ENCODE peak calls at places on chromosomes 5 and 9, in six cellular contexts. One of them, this sample, is unnamed.

GRCh38 chr9:5586391-5586802 is 42.5 kb upstream of the RIC1 start:
- DNase-seq in Karpas-422: no peak
- DNase-seq in dorsolateral prefrontal cortex: no peak
- DNase-seq in aorta: no peak
- DNase-seq in lower lobe of right lung: no peak
- DNase-seq in cardiac muscle cell: no peak
- DNase-seq in this sample: no peak

GRCh38 chr5:143314664-143315063 is 88.8 kb downstream of the NR3C1 start:
- DNase-seq in Karpas-422: peak; percentile 57
- DNase-seq in dorsolateral prefrontal cortex: no peak
- DNase-seq in aorta: no peak
- DNase-seq in lower lobe of right lung: no peak
- DNase-seq in cardiac muscle cell: no peak
- DNase-seq in this sample: no peak

GRCh38 chr5:170552486-170553122 is 48.8 kb downstream of the KCNIP1 start:
- DNase-seq in Karpas-422: no peak
- DNase-seq in dorsolateral prefrontal cortex: peak; percentile 28
- DNase-seq in aorta: peak; percentile 78
- DNase-seq in lower lobe of right lung: no peak
- DNase-seq in cardiac muscle cell: peak; percentile 82
- DNase-seq in this sample: no peak

GRCh38 chr5:598564-598890 is 13.6 kb upstream of the CEP72 start:
- DNase-seq in Karpas-422: no peak
- DNase-seq in dorsolateral prefrontal cortex: no peak
- DNase-seq in aorta: no peak
- DNase-seq in lower lobe of right lung: no peak
- DNase-seq in cardiac muscle cell: no peak
- DNase-seq in this sample: peak; percentile 1

GRCh38 chr5:95486185-95486584 is 68.6 kb downstream of the SKIC3 start:
- DNase-seq in Karpas-422: no peak
- DNase-seq in dorsolateral prefrontal cortex: no peak
- DNase-seq in aorta: no peak
- DNase-seq in lower lobe of right lung: no peak
- DNase-seq in cardiac muscle cell: no peak
- DNase-seq in this sample: no peak

GRCh38 chr5:1779782-1780620 is 19.6 kb downstream of the MRPL36 start:
- DNase-seq in Karpas-422: no peak
- DNase-seq in dorsolateral prefrontal cortex: no peak
- DNase-seq in aorta: no peak
- DNase-seq in lower lobe of right lung: no peak
- DNase-seq in cardiac muscle cell: no peak
- DNase-seq in this sample: no peak

GRCh38 chr5:3599283-3600105 is 3.9 kb downstream of the IRX1 start:
- DNase-seq in Karpas-422: no peak
- DNase-seq in dorsolateral prefrontal cortex: no peak
- DNase-seq in aorta: no peak
- DNase-seq in lower lobe of right lung: no peak
- DNase-seq in cardiac muscle cell: peak; percentile 44
- DNase-seq in this sample: no peak

GRCh38 chr9:113581865-113582697 is 118.6 kb downstream of the RGS3 start:
- DNase-seq in Karpas-422: peak; percentile 80
- DNase-seq in dorsolateral prefrontal cortex: no peak
- DNase-seq in aorta: peak; percentile 92
- DNase-seq in lower lobe of right lung: peak; percentile 90
- DNase-seq in cardiac muscle cell: no peak
- DNase-seq in this sample: no peak

GRCh38 chr5:6328173-6328572 is 50.2 kb downstream of the MED10 start:
- DNase-seq in Karpas-422: peak; percentile 58
- DNase-seq in dorsolateral prefrontal cortex: no peak
- DNase-seq in aorta: no peak
- DNase-seq in lower lobe of right lung: no peak
- DNase-seq in cardiac muscle cell: peak; percentile 80
- DNase-seq in this sample: no peak

GRCh38 chr5:83972236-83972635 is 251.6 kb upstream of the HAPLN1 start:
- DNase-seq in Karpas-422: no peak
- DNase-seq in dorsolateral prefrontal cortex: no peak
- DNase-seq in aorta: no peak
- DNase-seq in lower lobe of right lung: no peak
- DNase-seq in cardiac muscle cell: peak; percentile 34
- DNase-seq in this sample: no peak

GRCh38 chr5:178504340-178504960 is 85.7 kb downstream of the COL23A1 start:
- DNase-seq in Karpas-422: no peak
- DNase-seq in dorsolateral prefrontal cortex: no peak
- DNase-seq in aorta: no peak
- DNase-seq in lower lobe of right lung: no peak
- DNase-seq in cardiac muscle cell: no peak
- DNase-seq in this sample: no peak

GRCh38 chr5:88269222-88269771 is 652 bp upstream of the TMEM161B start:
- DNase-seq in Karpas-422: no peak
- DNase-seq in dorsolateral prefrontal cortex: peak; percentile 5
- DNase-seq in aorta: no peak
- DNase-seq in lower lobe of right lung: no peak
- DNase-seq in cardiac muscle cell: no peak
- DNase-seq in this sample: peak; percentile 10

GRCh38 chr5:158819840-158820620 is 279.7 kb downstream of the EBF1 start:
- DNase-seq in Karpas-422: peak; percentile 70
- DNase-seq in dorsolateral prefrontal cortex: no peak
- DNase-seq in aorta: no peak
- DNase-seq in lower lobe of right lung: no peak
- DNase-seq in cardiac muscle cell: no peak
- DNase-seq in this sample: no peak

GRCh38 chr9:16119861-16120641 is 567.2 kb downstream of the CCDC171 start:
- DNase-seq in Karpas-422: no peak
- DNase-seq in dorsolateral prefrontal cortex: no peak
- DNase-seq in aorta: no peak
- DNase-seq in lower lobe of right lung: no peak
- DNase-seq in cardiac muscle cell: no peak
- DNase-seq in this sample: no peak

GRCh38 chr5:40503438-40503837 is 176.3 kb upstream of the PTGER4 start:
- DNase-seq in Karpas-422: no peak
- DNase-seq in dorsolateral prefrontal cortex: no peak
- DNase-seq in aorta: peak; percentile 46
- DNase-seq in lower lobe of right lung: no peak
- DNase-seq in cardiac muscle cell: no peak
- DNase-seq in this sample: no peak

GRCh38 chr5:54520438-54520846 is 2.9 kb downstream of the SNX18 start:
- DNase-seq in Karpas-422: no peak
- DNase-seq in dorsolateral prefrontal cortex: no peak
- DNase-seq in aorta: peak; percentile 57
- DNase-seq in lower lobe of right lung: no peak
- DNase-seq in cardiac muscle cell: peak; percentile 44
- DNase-seq in this sample: no peak

GRCh38 chr9:16031971-16032370 is 479.1 kb downstream of the CCDC171 start:
- DNase-seq in Karpas-422: no peak
- DNase-seq in dorsolateral prefrontal cortex: no peak
- DNase-seq in aorta: no peak
- DNase-seq in lower lobe of right lung: no peak
- DNase-seq in cardiac muscle cell: no peak
- DNase-seq in this sample: no peak

GRCh38 chr5:143152445-143152844 is 251.0 kb downstream of the NR3C1 start:
- DNase-seq in Karpas-422: no peak
- DNase-seq in dorsolateral prefrontal cortex: no peak
- DNase-seq in aorta: no peak
- DNase-seq in lower lobe of right lung: no peak
- DNase-seq in cardiac muscle cell: no peak
- DNase-seq in this sample: no peak

GRCh38 chr9:131289301-131290038 is at the start of gene PLPP7:
- DNase-seq in Karpas-422: no peak
- DNase-seq in dorsolateral prefrontal cortex: peak; percentile 92
- DNase-seq in aorta: peak; percentile 87
- DNase-seq in lower lobe of right lung: no peak
- DNase-seq in cardiac muscle cell: peak; percentile 80
- DNase-seq in this sample: peak; percentile 84

GRCh38 chr5:157487358-157487757 is 27.3 kb downstream of the NIPAL4 start:
- DNase-seq in Karpas-422: no peak
- DNase-seq in dorsolateral prefrontal cortex: no peak
- DNase-seq in aorta: no peak
- DNase-seq in lower lobe of right lung: no peak
- DNase-seq in cardiac muscle cell: no peak
- DNase-seq in this sample: no peak

GRCh38 chr5:33470544-33470943 is 29.8 kb downstream of the TARS1 start:
- DNase-seq in Karpas-422: peak; percentile 46
- DNase-seq in dorsolateral prefrontal cortex: no peak
- DNase-seq in aorta: no peak
- DNase-seq in lower lobe of right lung: no peak
- DNase-seq in cardiac muscle cell: peak; percentile 44
- DNase-seq in this sample: peak; percentile 17

GRCh38 chr9:95316794-95317118 is 753 bp downstream of the FANCC start:
- DNase-seq in Karpas-422: peak; percentile 74
- DNase-seq in dorsolateral prefrontal cortex: peak; percentile 31
- DNase-seq in aorta: peak; percentile 73
- DNase-seq in lower lobe of right lung: peak; percentile 80
- DNase-seq in cardiac muscle cell: peak; percentile 89
- DNase-seq in this sample: peak; percentile 96

GRCh38 chr9:84668204-84669007 is 1.1 kb upstream of the NTRK2 start:
- DNase-seq in Karpas-422: no peak
- DNase-seq in dorsolateral prefrontal cortex: peak; percentile 88
- DNase-seq in aorta: peak; percentile 70
- DNase-seq in lower lobe of right lung: peak; percentile 63
- DNase-seq in cardiac muscle cell: peak; percentile 88
- DNase-seq in this sample: peak; percentile 22

GRCh38 chr5:105587963-105588662 is 2025.5 kb upstream of the NUDT12 start:
- DNase-seq in Karpas-422: no peak
- DNase-seq in dorsolateral prefrontal cortex: no peak
- DNase-seq in aorta: no peak
- DNase-seq in lower lobe of right lung: no peak
- DNase-seq in cardiac muscle cell: no peak
- DNase-seq in this sample: peak; percentile 20
- H3K27ac ChIP-seq in Karpas-422: no peak overlapping the region
- H3K27ac ChIP-seq in dorsolateral prefrontal cortex: no peak overlapping the region
- H3K27ac ChIP-seq in aorta: no peak overlapping the region
- H3K27ac ChIP-seq in lower lobe of right lung: no peak overlapping the region
- H3K27ac ChIP-seq in cardiac muscle cell: no peak overlapping the region
- H3K27ac ChIP-seq in this sample: no peak overlapping the region

DNA sequence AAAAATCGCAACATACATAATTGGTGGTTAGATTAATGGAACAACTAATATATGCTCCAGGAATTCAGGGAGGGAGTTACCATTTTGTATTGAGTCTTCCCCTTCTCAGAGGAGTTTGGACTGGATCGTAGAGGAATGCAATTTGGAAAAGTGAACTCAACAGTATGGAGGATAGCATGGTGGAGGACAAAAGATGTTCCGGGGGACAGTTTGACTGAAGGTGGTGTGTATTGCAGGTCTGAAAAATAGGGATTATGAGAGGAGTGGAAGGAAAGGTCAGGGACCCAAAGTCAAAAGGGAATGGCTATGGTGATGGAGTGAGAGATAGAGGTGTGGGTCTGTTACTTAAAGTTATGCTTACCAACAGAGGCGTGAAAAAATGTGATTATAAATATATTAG is 1.5 kb downstream of the DNAJC21 start:
- DNase-seq in Karpas-422: no peak
- DNase-seq in dorsolateral prefrontal cortex: no peak
- DNase-seq in aorta: no peak
- DNase-seq in lower lobe of right lung: no peak
- DNase-seq in cardiac muscle cell: no peak
- DNase-seq in this sample: no peak
- H3K4me3 ChIP-seq in Karpas-422: peak overlapping the region; percentile 73
- H3K4me3 ChIP-seq in dorsolateral prefrontal cortex: peak overlapping the region; percentile 89
- H3K4me3 ChIP-seq in aorta: peak overlapping the region; percentile 57
- H3K4me3 ChIP-seq in lower lobe of right lung: peak overlapping the region; percentile 80
- H3K4me3 ChIP-seq in cardiac muscle cell: peak overlapping the region; percentile 88
- H3K4me3 ChIP-seq in this sample: peak overlapping the region; percentile 99

GRCh38 chr5:73365990-73366667 is 82.4 kb downstream of the FOXD1 start:
- DNase-seq in Karpas-422: no peak
- DNase-seq in dorsolateral prefrontal cortex: peak; percentile 17
- DNase-seq in aorta: no peak
- DNase-seq in lower lobe of right lung: no peak
- DNase-seq in cardiac muscle cell: no peak
- DNase-seq in this sample: no peak

GRCh38 chr5:73370620-73371583 is 77.7 kb downstream of the FOXD1 start:
- DNase-seq in Karpas-422: no peak
- DNase-seq in dorsolateral prefrontal cortex: no peak
- DNase-seq in aorta: no peak
- DNase-seq in lower lobe of right lung: no peak
- DNase-seq in cardiac muscle cell: no peak
- DNase-seq in this sample: no peak

GRCh38 chr5:73367650-73368049 is 80.9 kb downstream of the FOXD1 start:
- DNase-seq in Karpas-422: no peak
- DNase-seq in dorsolateral prefrontal cortex: no peak
- DNase-seq in aorta: no peak
- DNase-seq in lower lobe of right lung: no peak
- DNase-seq in cardiac muscle cell: no peak
- DNase-seq in this sample: no peak

GRCh38 chr5:73370076-73370475 is 78.5 kb downstream of the FOXD1 start:
- DNase-seq in Karpas-422: no peak
- DNase-seq in dorsolateral prefrontal cortex: no peak
- DNase-seq in aorta: no peak
- DNase-seq in lower lobe of right lung: no peak
- DNase-seq in cardiac muscle cell: no peak
- DNase-seq in this sample: no peak

DNA sequence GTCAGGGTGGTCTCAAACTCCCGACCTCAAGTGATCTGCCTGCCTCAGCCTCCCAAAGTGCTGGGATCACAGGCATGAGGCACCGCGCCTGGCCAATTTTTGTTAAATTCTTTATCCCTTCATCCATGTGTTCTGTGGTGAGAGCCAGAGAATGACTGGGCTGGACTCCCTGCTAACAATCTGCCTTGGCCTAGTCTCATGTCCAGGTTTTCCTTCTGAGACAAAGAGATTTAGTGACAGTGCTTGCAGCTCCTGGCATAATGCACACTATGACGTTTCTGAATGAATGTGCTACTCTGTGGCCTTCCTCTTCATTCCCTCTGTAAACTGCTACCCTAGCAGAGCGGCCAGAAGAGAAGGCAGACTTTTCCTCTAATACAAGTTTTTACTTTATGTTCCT is 79.3 kb downstream of the FOXD1 start:
- DNase-seq in Karpas-422: no peak
- DNase-seq in dorsolateral prefrontal cortex: no peak
- DNase-seq in aorta: no peak
- DNase-seq in lower lobe of right lung: no peak
- DNase-seq in cardiac muscle cell: no peak
- DNase-seq in this sample: no peak
- H3K27ac ChIP-seq in Karpas-422: no peak overlapping the region
- H3K27ac ChIP-seq in dorsolateral prefrontal cortex: no peak overlapping the region
- H3K27ac ChIP-seq in aorta: no peak overlapping the region
- H3K27ac ChIP-seq in lower lobe of right lung: no peak overlapping the region
- H3K27ac ChIP-seq in cardiac muscle cell: no peak overlapping the region
- H3K27ac ChIP-seq in this sample: no peak overlapping the region

DNA sequence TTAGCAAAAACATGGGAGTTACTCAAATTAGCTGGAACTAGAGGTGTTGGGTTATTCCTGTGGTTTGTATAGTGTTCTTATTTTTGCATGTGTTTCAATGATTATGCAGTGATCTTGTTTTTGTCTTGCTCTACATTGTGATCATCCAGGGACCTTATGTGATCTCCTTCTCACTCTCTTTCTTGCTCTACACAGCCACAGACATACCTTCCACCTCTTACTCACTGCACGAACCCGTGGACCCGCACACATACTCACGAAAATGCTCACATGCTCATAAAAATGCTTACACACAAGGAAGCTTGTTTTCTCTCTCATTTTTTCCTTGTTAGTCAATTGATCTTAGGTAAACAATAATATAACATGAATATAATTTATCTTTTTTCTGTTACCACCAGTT is 187.1 kb downstream of the KDM4C start:
- DNase-seq in Karpas-422: no peak
- DNase-seq in dorsolateral prefrontal cortex: no peak
- DNase-seq in aorta: no peak
- DNase-seq in lower lobe of right lung: no peak
- DNase-seq in cardiac muscle cell: no peak
- DNase-seq in this sample: no peak
- H3K4me3 ChIP-seq in Karpas-422: no peak overlapping the region
- H3K4me3 ChIP-seq in dorsolateral prefrontal cortex: no peak overlapping the region
- H3K4me3 ChIP-seq in aorta: no peak overlapping the region
- H3K4me3 ChIP-seq in lower lobe of right lung: no peak overlapping the region
- H3K4me3 ChIP-seq in cardiac muscle cell: no peak overlapping the region
- H3K4me3 ChIP-seq in this sample: no peak overlapping the region

GRCh38 chr9:89939893-89940292 is 335.1 kb downstream of the GADD45G start:
- DNase-seq in Karpas-422: no peak
- DNase-seq in dorsolateral prefrontal cortex: no peak
- DNase-seq in aorta: no peak
- DNase-seq in lower lobe of right lung: no peak
- DNase-seq in cardiac muscle cell: no peak
- DNase-seq in this sample: no peak
- H3K27ac ChIP-seq in Karpas-422: no peak overlapping the region
- H3K27ac ChIP-seq in dorsolateral prefrontal cortex: no peak overlapping the region
- H3K27ac ChIP-seq in aorta: no peak overlapping the region
- H3K27ac ChIP-seq in lower lobe of right lung: no peak overlapping the region
- H3K27ac ChIP-seq in cardiac muscle cell: no peak overlapping the region
- H3K27ac ChIP-seq in this sample: no peak overlapping the region

This sample was measured in WERI-Rb-1.